ENCODE peak calls at places on chromosome 3, in seven cellular contexts. E is activated CD4-positive, alpha-beta T cell treated with anti-CD3 and anti-CD28 coated beads, Interleukin-2, amount 50 U/mL, for 24 hours; U is NT2/D1; I is endothelial cell of umbilical vein; G is spleen; F is Daoy; L is naive thymus-derived CD8-positive, alpha-beta T cell. P is an unnamed sample.

GRCh38 chr3:39762537-39762936 is 46.9 kb upstream of the MYRIP start:
- DNase-seq in E (no peak), U (no peak), I (no peak), G (no peak), F (no peak), L (no peak), P (no peak)

GRCh38 chr3:12175137-12175593 is 16.5 kb upstream of the TIMP4 start:
- DNase-seq in E (no peak), U (no peak), I (no peak), G (no peak), F (no peak), L (no peak), P (no peak)

GRCh38 chr3:123312331-123313265 is 110.9 kb downstream of the SEC22A start:
- DNase-seq in E (no peak), U (no peak), I (no peak), G (peak), F (no peak), L (no peak), P (no peak)

GRCh38 chr3:191350389-191351090 is 20.2 kb upstream of the UTS2B start:
- DNase-seq in E (no peak), U (no peak), I (peak), G (no peak), F (peak), L (no peak), P (no peak)

GRCh38 chr3:122941233-122942206 is 86.0 kb downstream of the SEMA5B start:
- DNase-seq in E (no peak), U (no peak), I (no peak), G (peak), F (no peak), L (no peak), P (no peak)

GRCh38 chr3:32821686-32822296 is 4.0 kb downstream of the TRIM71 start:
- DNase-seq in E (no peak), U (no peak), I (no peak), G (no peak), F (no peak), L (no peak), P (no peak)

GRCh38 chr3:124602986-124603627 is 127.1 kb upstream of the UMPS start:
- DNase-seq in E (no peak), U (no peak), I (no peak), G (no peak), F (no peak), L (no peak), P (no peak)

GRCh38 chr3:52121459-52121795 is 32.8 kb downstream of the POC1A start:
- DNase-seq in E (no peak), U (no peak), I (peak), G (peak), F (no peak), L (no peak), P (no peak)

GRCh38 chr3:66723231-66723630 is 222.4 kb upstream of the LRIG1 start:
- DNase-seq in E (no peak), U (no peak), I (peak), G (no peak), F (peak), L (no peak), P (no peak)

GRCh38 chr3:192928720-192929119 is 11.1 kb upstream of the MB21D2 start:
- DNase-seq in E (no peak), U (no peak), I (no peak), G (no peak), F (no peak), L (no peak), P (no peak)

GRCh38 chr3:75906555-75907112 is 121.3 kb upstream of the ZNF717 start:
- DNase-seq in E (no peak), U (peak), I (no peak), G (peak), F (peak), L (no peak), P (no peak)

GRCh38 chr3:104392327-104392726 is 974.4 kb upstream of the ALCAM start:
- DNase-seq in E (no peak), U (peak), I (no peak), G (no peak), F (no peak), L (no peak), P (no peak)

GRCh38 chr3:52527732-52528595 is 5.7 kb downstream of the NT5DC2 start:
- DNase-seq in E (no peak), U (no peak), I (no peak), G (peak), F (no peak), L (no peak), P (no peak)

GRCh38 chr3:170228093-170228766 is 6.0 kb downstream of the PRKCI start:
- DNase-seq in E (no peak), U (no peak), I (no peak), G (no peak), F (no peak), L (no peak), P (no peak)

GRCh38 chr3:97821413-97821809 is 400 bp upstream of the CRYBG3 start:
- DNase-seq in E (no peak), U (peak), I (no peak), G (peak), F (peak), L (peak), P (no peak)

GRCh38 chr3:128328546-128329458 is 137.9 kb downstream of the DNAJB8 start:
- DNase-seq in E (no peak), U (no peak), I (no peak), G (peak), F (no peak), L (no peak), P (no peak)

GRCh38 chr3:70880416-70880815 is 568.0 kb upstream of the MDFIC2 start:
- DNase-seq in E (no peak), U (no peak), I (no peak), G (no peak), F (no peak), L (no peak), P (no peak)

GRCh38 chr3:66572938-66573710 is 72.3 kb upstream of the LRIG1 start:
- DNase-seq in E (no peak), U (peak), I (no peak), G (no peak), F (no peak), L (no peak), P (no peak)

GRCh38 chr3:61832375-61833229 is 271.2 kb downstream of the PTPRG start:
- DNase-seq in E (no peak), U (no peak), I (no peak), G (no peak), F (no peak), L (no peak), P (no peak)

GRCh38 chr3:99883693-99884092 is 66.0 kb downstream of the CMSS1 start:
- DNase-seq in E (no peak), U (no peak), I (no peak), G (no peak), F (no peak), L (no peak), P (no peak)

GRCh38 chr3:134364061-134364935 is 9.9 kb downstream of the AMOTL2 start:
- DNase-seq in E (no peak), U (peak), I (peak), G (peak), F (peak), L (no peak), P (no peak)

GRCh38 chr3:32492684-32493436 is 9.8 kb downstream of the CMTM6 start:
- DNase-seq in E (no peak), U (no peak), I (no peak), G (no peak), F (no peak), L (no peak), P (no peak)

GRCh38 chr3:8499181-8499611 is 2.4 kb upstream of the LMCD1 start:
- DNase-seq in E (no peak), U (peak), I (peak), G (no peak), F (no peak), L (no peak), P (no peak)

GRCh38 chr3:133955892-133956291 is 60.2 kb upstream of the RAB6B start:
- DNase-seq in E (no peak), U (no peak), I (no peak), G (peak), F (peak), L (no peak), P (no peak)

GRCh38 chr3:32495085-32495484 is 7.6 kb downstream of the CMTM6 start:
- DNase-seq in E (no peak), U (no peak), I (no peak), G (no peak), F (no peak), L (no peak), P (no peak)

GRCh38 chr3:48694610-48695051 is 8.9 kb upstream of the NCKIPSD start:
- DNase-seq in E (no peak), U (no peak), I (peak), G (peak), F (peak), L (no peak), P (no peak)

P was measured in stimulated activated CD4-positive, alpha-beta T cell treated with anti-CD3 and anti-CD28 coated beads, Interleukin-1b, Interleukin-23, amount 100 ng/mL, for 4 hours.